ENCODE peak calls at places on chromosome 20, in nine cellular contexts. One of them, this sample, is unnamed.

GRCh38 chr20:15911557-15911956 is 661.7 kb downstream of the KIF16B start:
- DNase-seq in iPS DF 6.9: no peak
- DNase-seq in HCT116: no peak
- DNase-seq in right cardiac atrium: no peak
- DNase-seq in H7: no peak
- DNase-seq in neural progenitor cell: no peak
- DNase-seq in dorsolateral prefrontal cortex: no peak
- DNase-seq in BJ: no peak
- DNase-seq in CD4-positive, CD25-positive, alpha-beta regulatory T cell: no peak
- DNase-seq in this sample: no peak

GRCh38 chr20:47392015-47392720 is 35.7 kb upstream of the ZMYND8 start:
- DNase-seq in iPS DF 6.9: no peak
- DNase-seq in HCT116: peak; percentile 81
- DNase-seq in right cardiac atrium: peak; percentile 8
- DNase-seq in H7: no peak
- DNase-seq in neural progenitor cell: no peak
- DNase-seq in dorsolateral prefrontal cortex: no peak
- DNase-seq in BJ: peak; percentile 95
- DNase-seq in CD4-positive, CD25-positive, alpha-beta regulatory T cell: no peak
- DNase-seq in this sample: peak; percentile 40

GRCh38 chr20:51811040-51811351 is 8.7 kb upstream of the SALL4 start:
- DNase-seq in iPS DF 6.9: no peak
- DNase-seq in HCT116: no peak
- DNase-seq in right cardiac atrium: no peak
- DNase-seq in H7: no peak
- DNase-seq in neural progenitor cell: no peak
- DNase-seq in dorsolateral prefrontal cortex: no peak
- DNase-seq in BJ: no peak
- DNase-seq in CD4-positive, CD25-positive, alpha-beta regulatory T cell: no peak
- DNase-seq in this sample: no peak

GRCh38 chr20:58571341-58571941 is 56.2 kb upstream of the APCDD1L start:
- DNase-seq in iPS DF 6.9: no peak
- DNase-seq in HCT116: no peak
- DNase-seq in right cardiac atrium: no peak
- DNase-seq in H7: no peak
- DNase-seq in neural progenitor cell: no peak
- DNase-seq in dorsolateral prefrontal cortex: no peak
- DNase-seq in BJ: no peak
- DNase-seq in CD4-positive, CD25-positive, alpha-beta regulatory T cell: no peak
- DNase-seq in this sample: no peak

GRCh38 chr20:3580412-3580811 is 82.8 kb downstream of the GFRA4 start:
- DNase-seq in iPS DF 6.9: peak; percentile 11
- DNase-seq in HCT116: no peak
- DNase-seq in right cardiac atrium: no peak
- DNase-seq in H7: peak; percentile 34
- DNase-seq in neural progenitor cell: peak; percentile 2
- DNase-seq in dorsolateral prefrontal cortex: no peak
- DNase-seq in BJ: no peak
- DNase-seq in CD4-positive, CD25-positive, alpha-beta regulatory T cell: no peak
- DNase-seq in this sample: no peak

GRCh38 chr20:41027872-41028358 is 707 bp upstream of the TOP1 start:
- DNase-seq in iPS DF 6.9: no peak
- DNase-seq in HCT116: no peak
- DNase-seq in right cardiac atrium: no peak
- DNase-seq in H7: peak; percentile 52
- DNase-seq in neural progenitor cell: peak; percentile 27
- DNase-seq in dorsolateral prefrontal cortex: no peak
- DNase-seq in BJ: no peak
- DNase-seq in CD4-positive, CD25-positive, alpha-beta regulatory T cell: no peak
- DNase-seq in this sample: no peak

GRCh38 chr20:58678806-58679205 is 13.8 kb upstream of the NPEPL1 start:
- DNase-seq in iPS DF 6.9: no peak
- DNase-seq in HCT116: no peak
- DNase-seq in right cardiac atrium: no peak
- DNase-seq in H7: no peak
- DNase-seq in neural progenitor cell: no peak
- DNase-seq in dorsolateral prefrontal cortex: no peak
- DNase-seq in BJ: no peak
- DNase-seq in CD4-positive, CD25-positive, alpha-beta regulatory T cell: no peak
- DNase-seq in this sample: no peak

GRCh38 chr20:46348972-46349741 is 40.9 kb upstream of the CDH22 start:
- DNase-seq in iPS DF 6.9: peak; percentile 58
- DNase-seq in HCT116: peak; percentile 13
- DNase-seq in right cardiac atrium: peak; percentile 86
- DNase-seq in H7: peak; percentile 94
- DNase-seq in neural progenitor cell: peak; percentile 90
- DNase-seq in dorsolateral prefrontal cortex: peak; percentile 63
- DNase-seq in BJ: no peak
- DNase-seq in CD4-positive, CD25-positive, alpha-beta regulatory T cell: peak; percentile 18
- DNase-seq in this sample: peak; percentile 73

GRCh38 chr20:35598899-35599775 is 16.5 kb upstream of the SPAG4 start:
- DNase-seq in iPS DF 6.9: no peak
- DNase-seq in HCT116: no peak
- DNase-seq in right cardiac atrium: no peak
- DNase-seq in H7: peak; percentile 65
- DNase-seq in neural progenitor cell: no peak
- DNase-seq in dorsolateral prefrontal cortex: no peak
- DNase-seq in BJ: no peak
- DNase-seq in CD4-positive, CD25-positive, alpha-beta regulatory T cell: no peak
- DNase-seq in this sample: no peak

GRCh38 chr20:20083796-20084195 is 31.5 kb downstream of the CFAP61 start:
- DNase-seq in iPS DF 6.9: no peak
- DNase-seq in HCT116: peak; percentile 19
- DNase-seq in right cardiac atrium: no peak
- DNase-seq in H7: peak; percentile 22
- DNase-seq in neural progenitor cell: peak; percentile 58
- DNase-seq in dorsolateral prefrontal cortex: no peak
- DNase-seq in BJ: no peak
- DNase-seq in CD4-positive, CD25-positive, alpha-beta regulatory T cell: no peak
- DNase-seq in this sample: no peak

GRCh38 chr20:34578521-34579147 is 20.1 kb downstream of the MAP1LC3A start:
- DNase-seq in iPS DF 6.9: no peak
- DNase-seq in HCT116: no peak
- DNase-seq in right cardiac atrium: peak; percentile 63
- DNase-seq in H7: no peak
- DNase-seq in neural progenitor cell: no peak
- DNase-seq in dorsolateral prefrontal cortex: peak; percentile 48
- DNase-seq in BJ: no peak
- DNase-seq in CD4-positive, CD25-positive, alpha-beta regulatory T cell: no peak
- DNase-seq in this sample: no peak

GRCh38 chr20:1328680-1329330 is at the start of gene SDCBP2:
- DNase-seq in iPS DF 6.9: no peak
- DNase-seq in HCT116: peak; percentile 23
- DNase-seq in right cardiac atrium: no peak
- DNase-seq in H7: peak; percentile 16
- DNase-seq in neural progenitor cell: no peak
- DNase-seq in dorsolateral prefrontal cortex: no peak
- DNase-seq in BJ: no peak
- DNase-seq in CD4-positive, CD25-positive, alpha-beta regulatory T cell: no peak
- DNase-seq in this sample: no peak

GRCh38 chr20:58787211-58788067 is 63.3 kb downstream of the GNAS-AS1 start:
- DNase-seq in iPS DF 6.9: no peak
- DNase-seq in HCT116: no peak
- DNase-seq in right cardiac atrium: no peak
- DNase-seq in H7: no peak
- DNase-seq in neural progenitor cell: no peak
- DNase-seq in dorsolateral prefrontal cortex: no peak
- DNase-seq in BJ: no peak
- DNase-seq in CD4-positive, CD25-positive, alpha-beta regulatory T cell: no peak
- DNase-seq in this sample: no peak

GRCh38 chr20:35398660-35399144 is 13.1 kb downstream of the UQCC1 start:
- DNase-seq in iPS DF 6.9: no peak
- DNase-seq in HCT116: no peak
- DNase-seq in right cardiac atrium: no peak
- DNase-seq in H7: no peak
- DNase-seq in neural progenitor cell: peak; percentile 17
- DNase-seq in dorsolateral prefrontal cortex: no peak
- DNase-seq in BJ: no peak
- DNase-seq in CD4-positive, CD25-positive, alpha-beta regulatory T cell: no peak
- DNase-seq in this sample: no peak

GRCh38 chr20:49273696-49274277 is 4.1 kb downstream of the ZNFX1 start:
- DNase-seq in iPS DF 6.9: no peak
- DNase-seq in HCT116: no peak
- DNase-seq in right cardiac atrium: no peak
- DNase-seq in H7: no peak
- DNase-seq in neural progenitor cell: no peak
- DNase-seq in dorsolateral prefrontal cortex: no peak
- DNase-seq in BJ: no peak
- DNase-seq in CD4-positive, CD25-positive, alpha-beta regulatory T cell: no peak
- DNase-seq in this sample: no peak

GRCh38 chr20:49276201-49276894 is 1.5 kb downstream of the ZNFX1 start:
- DNase-seq in iPS DF 6.9: no peak
- DNase-seq in HCT116: no peak
- DNase-seq in right cardiac atrium: peak; percentile 65
- DNase-seq in H7: no peak
- DNase-seq in neural progenitor cell: no peak
- DNase-seq in dorsolateral prefrontal cortex: no peak
- DNase-seq in BJ: no peak
- DNase-seq in CD4-positive, CD25-positive, alpha-beta regulatory T cell: peak; percentile 31
- DNase-seq in this sample: no peak

GRCh38 chr20:49277786-49278035 is 146 bp downstream of the ZNFX1 start:
- DNase-seq in iPS DF 6.9: no peak
- DNase-seq in HCT116: no peak
- DNase-seq in right cardiac atrium: no peak
- DNase-seq in H7: no peak
- DNase-seq in neural progenitor cell: no peak
- DNase-seq in dorsolateral prefrontal cortex: no peak
- DNase-seq in BJ: no peak
- DNase-seq in CD4-positive, CD25-positive, alpha-beta regulatory T cell: no peak
- DNase-seq in this sample: no peak

GRCh38 chr20:49276895-49277785 is 717 bp downstream of the ZNFX1 start:
- DNase-seq in iPS DF 6.9: no peak
- DNase-seq in HCT116: no peak
- DNase-seq in right cardiac atrium: peak; percentile 79
- DNase-seq in H7: peak; percentile 74
- DNase-seq in neural progenitor cell: peak; percentile 41
- DNase-seq in dorsolateral prefrontal cortex: no peak
- DNase-seq in BJ: no peak
- DNase-seq in CD4-positive, CD25-positive, alpha-beta regulatory T cell: peak; percentile 19
- DNase-seq in this sample: peak; percentile 8

DNA sequence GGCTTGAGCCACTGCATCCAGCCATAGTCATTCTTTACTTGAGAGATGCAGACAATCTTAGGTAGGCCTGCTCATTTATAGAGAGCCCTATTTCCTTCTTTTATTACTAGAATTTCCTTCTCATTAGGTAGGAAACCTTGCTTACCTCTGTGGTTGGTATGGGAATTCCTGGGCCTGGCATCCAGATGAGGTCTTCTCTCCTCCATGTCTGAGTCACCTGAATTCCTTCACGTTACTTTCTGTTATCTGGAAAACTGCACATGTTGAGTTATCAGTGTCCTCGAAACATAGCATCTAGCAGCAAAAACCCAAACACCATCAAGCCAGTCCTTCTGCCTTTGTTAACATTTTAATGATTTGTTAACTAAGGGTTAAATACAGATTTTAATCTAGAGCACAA is 2.2 kb downstream of the ZNFX1 start:
- DNase-seq in iPS DF 6.9: no peak
- DNase-seq in HCT116: no peak
- DNase-seq in right cardiac atrium: no peak
- DNase-seq in H7: no peak
- DNase-seq in neural progenitor cell: no peak
- DNase-seq in dorsolateral prefrontal cortex: no peak
- DNase-seq in BJ: no peak
- DNase-seq in CD4-positive, CD25-positive, alpha-beta regulatory T cell: no peak
- DNase-seq in this sample: no peak
- H3K4me3 ChIP-seq in iPS DF 6.9: no peak overlapping the region
- H3K4me3 ChIP-seq in HCT116: peak overlapping the region; percentile 91
- H3K4me3 ChIP-seq in right cardiac atrium: no peak overlapping the region
- H3K4me3 ChIP-seq in H7: no peak overlapping the region
- H3K4me3 ChIP-seq in neural progenitor cell: no peak overlapping the region
- H3K4me3 ChIP-seq in dorsolateral prefrontal cortex: peak overlapping the region; percentile 81
- H3K4me3 ChIP-seq in BJ: no peak overlapping the region
- H3K4me3 ChIP-seq in CD4-positive, CD25-positive, alpha-beta regulatory T cell: peak overlapping the region; percentile 92
- H3K4me3 ChIP-seq in this sample: no peak overlapping the region

GRCh38 chr20:17874271-17875105 is 94.1 kb downstream of the SNX5 start:
- DNase-seq in iPS DF 6.9: no peak
- DNase-seq in HCT116: no peak
- DNase-seq in right cardiac atrium: no peak
- DNase-seq in H7: no peak
- DNase-seq in neural progenitor cell: no peak
- DNase-seq in dorsolateral prefrontal cortex: no peak
- DNase-seq in BJ: no peak
- DNase-seq in CD4-positive, CD25-positive, alpha-beta regulatory T cell: no peak
- DNase-seq in this sample: no peak
- H3K4me3 ChIP-seq in iPS DF 6.9: no peak overlapping the region
- H3K4me3 ChIP-seq in HCT116: peak overlapping the region; percentile 30
- H3K4me3 ChIP-seq in right cardiac atrium: no peak overlapping the region
- H3K4me3 ChIP-seq in H7: no peak overlapping the region
- H3K4me3 ChIP-seq in neural progenitor cell: no peak overlapping the region
- H3K4me3 ChIP-seq in dorsolateral prefrontal cortex: no peak overlapping the region
- H3K4me3 ChIP-seq in BJ: no peak overlapping the region
- H3K4me3 ChIP-seq in CD4-positive, CD25-positive, alpha-beta regulatory T cell: no peak overlapping the region
- H3K4me3 ChIP-seq in this sample: no peak overlapping the region

GRCh38 chr20:57399587-57400261 is 8.5 kb downstream of the RBM38 start:
- DNase-seq in iPS DF 6.9: no peak
- DNase-seq in HCT116: no peak
- DNase-seq in right cardiac atrium: peak; percentile 72
- DNase-seq in H7: peak; percentile 62
- DNase-seq in neural progenitor cell: no peak
- DNase-seq in dorsolateral prefrontal cortex: no peak
- DNase-seq in BJ: no peak
- DNase-seq in CD4-positive, CD25-positive, alpha-beta regulatory T cell: peak; percentile 52
- DNase-seq in this sample: no peak
- H3K4me3 ChIP-seq in iPS DF 6.9: no peak overlapping the region
- H3K4me3 ChIP-seq in HCT116: no peak overlapping the region
- H3K4me3 ChIP-seq in right cardiac atrium: no peak overlapping the region
- H3K4me3 ChIP-seq in H7: no peak overlapping the region
- H3K4me3 ChIP-seq in neural progenitor cell: no peak overlapping the region
- H3K4me3 ChIP-seq in dorsolateral prefrontal cortex: no peak overlapping the region
- H3K4me3 ChIP-seq in BJ: no peak overlapping the region
- H3K4me3 ChIP-seq in CD4-positive, CD25-positive, alpha-beta regulatory T cell: peak overlapping the region; percentile 82
- H3K4me3 ChIP-seq in this sample: no peak overlapping the region

GRCh38 chr20:44600301-44600700 is 17.9 kb downstream of the PKIG start:
- DNase-seq in iPS DF 6.9: no peak
- DNase-seq in HCT116: no peak
- DNase-seq in right cardiac atrium: no peak
- DNase-seq in H7: no peak
- DNase-seq in neural progenitor cell: no peak
- DNase-seq in dorsolateral prefrontal cortex: no peak
- DNase-seq in BJ: no peak
- DNase-seq in CD4-positive, CD25-positive, alpha-beta regulatory T cell: no peak
- DNase-seq in this sample: no peak

GRCh38 chr20:44599715-44600114 is 17.3 kb downstream of the PKIG start:
- DNase-seq in iPS DF 6.9: no peak
- DNase-seq in HCT116: no peak
- DNase-seq in right cardiac atrium: no peak
- DNase-seq in H7: no peak
- DNase-seq in neural progenitor cell: no peak
- DNase-seq in dorsolateral prefrontal cortex: no peak
- DNase-seq in BJ: no peak
- DNase-seq in CD4-positive, CD25-positive, alpha-beta regulatory T cell: no peak
- DNase-seq in this sample: no peak

GRCh38 chr20:44598413-44599290 is 16.3 kb downstream of the PKIG start:
- DNase-seq in iPS DF 6.9: no peak
- DNase-seq in HCT116: no peak
- DNase-seq in right cardiac atrium: peak; percentile 82
- DNase-seq in H7: peak; percentile 60
- DNase-seq in neural progenitor cell: peak; percentile 34
- DNase-seq in dorsolateral prefrontal cortex: no peak
- DNase-seq in BJ: no peak
- DNase-seq in CD4-positive, CD25-positive, alpha-beta regulatory T cell: no peak
- DNase-seq in this sample: no peak

GRCh38 chr20:44601801-44602204 is 19.4 kb downstream of the PKIG start:
- DNase-seq in iPS DF 6.9: no peak
- DNase-seq in HCT116: no peak
- DNase-seq in right cardiac atrium: peak; percentile 89
- DNase-seq in H7: no peak
- DNase-seq in neural progenitor cell: no peak
- DNase-seq in dorsolateral prefrontal cortex: no peak
- DNase-seq in BJ: peak; percentile 40
- DNase-seq in CD4-positive, CD25-positive, alpha-beta regulatory T cell: no peak
- DNase-seq in this sample: no peak

GRCh38 chr20:44600758-44601562 is 18.6 kb downstream of the PKIG start:
- DNase-seq in iPS DF 6.9: no peak
- DNase-seq in HCT116: no peak
- DNase-seq in right cardiac atrium: peak; percentile 84
- DNase-seq in H7: no peak
- DNase-seq in neural progenitor cell: no peak
- DNase-seq in dorsolateral prefrontal cortex: no peak
- DNase-seq in BJ: no peak
- DNase-seq in CD4-positive, CD25-positive, alpha-beta regulatory T cell: no peak
- DNase-seq in this sample: no peak
- H3K4me3 ChIP-seq in iPS DF 6.9: no peak overlapping the region
- H3K4me3 ChIP-seq in HCT116: no peak overlapping the region
- H3K4me3 ChIP-seq in right cardiac atrium: no peak overlapping the region
- H3K4me3 ChIP-seq in H7: no peak overlapping the region
- H3K4me3 ChIP-seq in neural progenitor cell: no peak overlapping the region
- H3K4me3 ChIP-seq in dorsolateral prefrontal cortex: no peak overlapping the region
- H3K4me3 ChIP-seq in BJ: no peak overlapping the region
- H3K4me3 ChIP-seq in CD4-positive, CD25-positive, alpha-beta regulatory T cell: no peak overlapping the region
- H3K4me3 ChIP-seq in this sample: no peak overlapping the region

This sample was measured in HAP-1.